ENCODE peak calls at places on chromosomes 2 and 18, in ten cellular contexts. One of them, this sample, is unnamed.

GRCh38 chr2:15793978-15794377 is 146.4 kb upstream of the MYCN start:
- DNase-seq in psoas muscle: no peak
- DNase-seq in mucosa of descending colon: no peak
- DNase-seq in neural crest cell: no peak
- DNase-seq in omental fat pad: no peak
- DNase-seq in A549: no peak
- DNase-seq in progenitor cell of endocrine pancreas: no peak
- DNase-seq in RWPE1: no peak
- DNase-seq in GM12878: no peak
- DNase-seq in choroid plexus epithelial cell: no peak
- DNase-seq in this sample: no peak

GRCh38 chr2:61520261-61520660 is 17.9 kb downstream of the XPO1 start:
- DNase-seq in RWPE1: no peak
- DNase-seq in psoas muscle: no peak
- DNase-seq in omental fat pad: no peak
- DNase-seq in GM12878: no peak
- DNase-seq in choroid plexus epithelial cell: no peak
- DNase-seq in mucosa of descending colon: no peak
- DNase-seq in progenitor cell of endocrine pancreas: no peak
- DNase-seq in neural crest cell: no peak
- DNase-seq in A549: no peak
- DNase-seq in this sample: no peak

GRCh38 chr2:177397501-177398289 is 5.1 kb downstream of the AGPS start:
- DNase-seq in omental fat pad: no peak
- DNase-seq in A549: no peak
- DNase-seq in mucosa of descending colon: peak; percentile 43
- DNase-seq in psoas muscle: peak; percentile 26
- DNase-seq in choroid plexus epithelial cell: peak; percentile 88
- DNase-seq in progenitor cell of endocrine pancreas: no peak
- DNase-seq in GM12878: no peak
- DNase-seq in neural crest cell: no peak
- DNase-seq in RWPE1: peak; percentile 18
- DNase-seq in this sample: peak; percentile 82

GRCh38 chr18:58669731-58670379 is 1.4 kb upstream of the MALT1 start:
- DNase-seq in progenitor cell of endocrine pancreas: no peak
- DNase-seq in choroid plexus epithelial cell: peak; percentile 30
- DNase-seq in RWPE1: peak; percentile 63
- DNase-seq in neural crest cell: no peak
- DNase-seq in psoas muscle: no peak
- DNase-seq in GM12878: peak; percentile 31
- DNase-seq in mucosa of descending colon: no peak
- DNase-seq in omental fat pad: no peak
- DNase-seq in A549: peak; percentile 54
- DNase-seq in this sample: no peak

GRCh38 chr18:14074187-14074586 is 58.0 kb downstream of the ZNF519 start:
- DNase-seq in progenitor cell of endocrine pancreas: no peak
- DNase-seq in A549: no peak
- DNase-seq in GM12878: no peak
- DNase-seq in omental fat pad: no peak
- DNase-seq in psoas muscle: no peak
- DNase-seq in RWPE1: no peak
- DNase-seq in choroid plexus epithelial cell: no peak
- DNase-seq in neural crest cell: no peak
- DNase-seq in mucosa of descending colon: no peak
- DNase-seq in this sample: no peak

GRCh38 chr2:16722677-16723076 is 57.0 kb upstream of the CYRIA start:
- DNase-seq in RWPE1: no peak
- DNase-seq in A549: no peak
- DNase-seq in mucosa of descending colon: no peak
- DNase-seq in progenitor cell of endocrine pancreas: no peak
- DNase-seq in omental fat pad: no peak
- DNase-seq in GM12878: no peak
- DNase-seq in psoas muscle: no peak
- DNase-seq in choroid plexus epithelial cell: peak; percentile 14
- DNase-seq in neural crest cell: no peak
- DNase-seq in this sample: no peak

GRCh38 chr2:169006665-169007064 is 24.5 kb downstream of the ABCB11 start:
- DNase-seq in mucosa of descending colon: no peak
- DNase-seq in GM12878: no peak
- DNase-seq in RWPE1: no peak
- DNase-seq in omental fat pad: no peak
- DNase-seq in psoas muscle: no peak
- DNase-seq in neural crest cell: no peak
- DNase-seq in A549: no peak
- DNase-seq in choroid plexus epithelial cell: no peak
- DNase-seq in progenitor cell of endocrine pancreas: no peak
- DNase-seq in this sample: no peak

GRCh38 chr2:177998006-177998405 is 74.6 kb downstream of the PDE11A start:
- DNase-seq in psoas muscle: no peak
- DNase-seq in GM12878: no peak
- DNase-seq in omental fat pad: no peak
- DNase-seq in RWPE1: no peak
- DNase-seq in progenitor cell of endocrine pancreas: no peak
- DNase-seq in mucosa of descending colon: no peak
- DNase-seq in choroid plexus epithelial cell: peak; percentile 23
- DNase-seq in A549: no peak
- DNase-seq in neural crest cell: no peak
- DNase-seq in this sample: no peak

GRCh38 chr2:175004980-175005832 is at the start of gene CHN1:
- DNase-seq in A549: peak; percentile 70
- DNase-seq in choroid plexus epithelial cell: peak; percentile 52
- DNase-seq in neural crest cell: peak; percentile 88
- DNase-seq in GM12878: no peak
- DNase-seq in mucosa of descending colon: peak; percentile 76
- DNase-seq in RWPE1: peak; percentile 45
- DNase-seq in psoas muscle: peak; percentile 79
- DNase-seq in progenitor cell of endocrine pancreas: peak; percentile 88
- DNase-seq in omental fat pad: peak; percentile 64
- DNase-seq in this sample: peak; percentile 58

GRCh38 chr2:213021971-213022899 is 129.2 kb downstream of the IKZF2 start:
- DNase-seq in RWPE1: no peak
- DNase-seq in choroid plexus epithelial cell: peak; percentile 92
- DNase-seq in neural crest cell: no peak
- DNase-seq in psoas muscle: no peak
- DNase-seq in omental fat pad: no peak
- DNase-seq in A549: no peak
- DNase-seq in mucosa of descending colon: no peak
- DNase-seq in progenitor cell of endocrine pancreas: no peak
- DNase-seq in GM12878: peak; percentile 87
- DNase-seq in this sample: peak; percentile 70

GRCh38 chr2:177772529-177772928 is 300.0 kb downstream of the PDE11A start:
- DNase-seq in GM12878: no peak
- DNase-seq in progenitor cell of endocrine pancreas: no peak
- DNase-seq in A549: no peak
- DNase-seq in choroid plexus epithelial cell: peak; percentile 74
- DNase-seq in neural crest cell: no peak
- DNase-seq in omental fat pad: no peak
- DNase-seq in psoas muscle: no peak
- DNase-seq in mucosa of descending colon: no peak
- DNase-seq in RWPE1: peak; percentile 20
- DNase-seq in this sample: peak; percentile 54

GRCh38 chr18:64037812-64038414 is 68.0 kb downstream of the SERPINB8 start:
- DNase-seq in A549: peak; percentile 15
- DNase-seq in RWPE1: peak; percentile 42
- DNase-seq in omental fat pad: no peak
- DNase-seq in neural crest cell: no peak
- DNase-seq in GM12878: no peak
- DNase-seq in progenitor cell of endocrine pancreas: no peak
- DNase-seq in mucosa of descending colon: no peak
- DNase-seq in choroid plexus epithelial cell: peak; percentile 59
- DNase-seq in psoas muscle: no peak
- DNase-seq in this sample: peak; percentile 42
- TF ChIP-seq CTCF in A549: peak; percentile 54
- TF ChIP-seq CTCF in RWPE1: peak; percentile 73
- TF ChIP-seq CTCF in omental fat pad: no peak
- TF ChIP-seq CTCF in neural crest cell: peak; percentile 81
- TF ChIP-seq CTCF in GM12878: peak; percentile 57
- TF ChIP-seq CTCF in progenitor cell of endocrine pancreas: peak; percentile 81
- TF ChIP-seq CTCF in mucosa of descending colon: no peak
- TF ChIP-seq CTCF in choroid plexus epithelial cell: peak; percentile 62
- TF ChIP-seq CTCF in psoas muscle: peak; percentile 21
- TF ChIP-seq CTCF in this sample: peak; percentile 35

DNA sequence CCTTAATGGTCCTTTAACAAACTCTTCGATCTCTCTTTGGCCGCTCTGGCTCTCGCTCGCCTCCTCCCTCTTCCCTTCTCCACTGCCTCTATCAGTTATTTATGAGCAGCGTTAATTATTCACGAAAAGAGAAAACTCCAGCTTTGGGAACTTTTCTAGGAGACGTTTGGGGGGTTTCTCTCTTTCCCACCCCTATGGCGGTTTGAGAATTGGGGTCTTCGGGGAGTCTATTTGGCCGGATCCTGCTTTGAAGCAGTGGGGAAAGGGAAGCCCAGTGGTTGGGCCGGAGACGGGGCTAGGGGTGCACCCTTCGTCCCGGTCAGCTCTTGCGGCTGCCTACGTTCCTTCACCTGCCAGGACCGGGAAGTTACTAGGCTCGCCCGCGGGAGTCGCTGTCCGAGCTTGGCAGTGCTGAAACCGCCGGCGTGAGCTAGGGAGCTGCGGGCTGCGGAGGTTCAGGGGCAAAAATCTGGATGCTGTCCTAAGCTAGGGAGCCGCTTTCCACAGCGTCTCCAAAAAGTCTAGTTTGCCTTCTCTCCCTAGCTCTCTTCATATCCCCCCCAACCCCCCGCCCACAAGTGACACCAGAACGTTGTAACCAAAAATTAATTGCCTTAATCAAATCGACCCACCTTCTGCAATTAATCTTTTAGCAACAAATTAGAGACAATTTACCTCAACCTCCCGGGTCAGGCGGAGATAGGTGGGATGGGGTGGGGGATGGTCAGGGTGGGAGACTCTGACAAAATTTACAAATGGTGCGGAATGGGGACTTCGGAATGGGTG is 8.9 kb upstream of the SKOR2 start:
- DNase-seq in mucosa of descending colon: no peak
- DNase-seq in psoas muscle: peak; percentile 43
- DNase-seq in A549: peak; percentile 28
- DNase-seq in progenitor cell of endocrine pancreas: peak; percentile 86
- DNase-seq in choroid plexus epithelial cell: peak; percentile 50
- DNase-seq in omental fat pad: no peak
- DNase-seq in GM12878: no peak
- DNase-seq in RWPE1: peak; percentile 38
- DNase-seq in neural crest cell: peak; percentile 78
- DNase-seq in this sample: peak; percentile 44
- TF ChIP-seq CTCF in mucosa of descending colon: no peak
- TF ChIP-seq CTCF in psoas muscle: no peak
- TF ChIP-seq CTCF in A549: no peak
- TF ChIP-seq CTCF in progenitor cell of endocrine pancreas: peak; percentile 16
- TF ChIP-seq CTCF in choroid plexus epithelial cell: no peak
- TF ChIP-seq CTCF in omental fat pad: no peak
- TF ChIP-seq CTCF in GM12878: no peak
- TF ChIP-seq CTCF in RWPE1: no peak
- TF ChIP-seq CTCF in neural crest cell: no peak
- TF ChIP-seq CTCF in this sample: no peak

GRCh38 chr18:32550958-32551357 is 80.3 kb upstream of the GAREM1 start:
- DNase-seq in mucosa of descending colon: no peak
- DNase-seq in psoas muscle: no peak
- DNase-seq in neural crest cell: no peak
- DNase-seq in RWPE1: no peak
- DNase-seq in choroid plexus epithelial cell: peak; percentile 13
- DNase-seq in progenitor cell of endocrine pancreas: no peak
- DNase-seq in A549: no peak
- DNase-seq in GM12878: no peak
- DNase-seq in omental fat pad: no peak
- DNase-seq in this sample: no peak
- TF ChIP-seq CTCF in mucosa of descending colon: no peak
- TF ChIP-seq CTCF in psoas muscle: no peak
- TF ChIP-seq CTCF in neural crest cell: peak; percentile 38
- TF ChIP-seq CTCF in RWPE1: no peak
- TF ChIP-seq CTCF in choroid plexus epithelial cell: peak; percentile 50
- TF ChIP-seq CTCF in progenitor cell of endocrine pancreas: peak; percentile 35
- TF ChIP-seq CTCF in A549: no peak
- TF ChIP-seq CTCF in GM12878: no peak
- TF ChIP-seq CTCF in omental fat pad: no peak
- TF ChIP-seq CTCF in this sample: peak; percentile 11

DNA sequence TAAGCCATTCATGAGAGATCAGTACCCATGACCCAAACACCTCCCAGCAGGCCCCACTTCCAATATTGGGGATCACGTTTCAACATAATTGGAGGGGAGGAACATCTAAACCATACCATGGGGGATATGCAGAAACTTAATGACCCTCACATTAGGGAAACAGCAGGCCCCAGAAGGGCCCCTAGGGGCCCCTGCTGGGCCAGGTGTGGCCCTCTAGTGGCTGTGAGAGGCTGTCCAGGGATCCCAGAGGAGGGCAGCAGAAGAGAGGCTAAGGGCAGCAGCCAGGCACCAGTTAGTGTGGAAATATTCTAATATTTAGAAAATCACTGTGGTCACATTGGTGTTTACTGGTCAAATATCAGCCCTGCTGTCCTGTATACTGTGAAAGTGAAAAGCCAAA is 49.3 kb upstream of the ANKRD44 start:
- DNase-seq in RWPE1: no peak
- DNase-seq in progenitor cell of endocrine pancreas: no peak
- DNase-seq in mucosa of descending colon: no peak
- DNase-seq in GM12878: no peak
- DNase-seq in omental fat pad: no peak
- DNase-seq in psoas muscle: no peak
- DNase-seq in A549: no peak
- DNase-seq in neural crest cell: no peak
- DNase-seq in choroid plexus epithelial cell: no peak
- DNase-seq in this sample: no peak
- TF ChIP-seq CTCF in RWPE1: no peak
- TF ChIP-seq CTCF in progenitor cell of endocrine pancreas: peak; percentile 19
- TF ChIP-seq CTCF in mucosa of descending colon: no peak
- TF ChIP-seq CTCF in GM12878: peak; percentile 36
- TF ChIP-seq CTCF in omental fat pad: no peak
- TF ChIP-seq CTCF in psoas muscle: no peak
- TF ChIP-seq CTCF in A549: no peak
- TF ChIP-seq CTCF in neural crest cell: no peak
- TF ChIP-seq CTCF in choroid plexus epithelial cell: no peak
- TF ChIP-seq CTCF in this sample: peak; percentile 12

DNA sequence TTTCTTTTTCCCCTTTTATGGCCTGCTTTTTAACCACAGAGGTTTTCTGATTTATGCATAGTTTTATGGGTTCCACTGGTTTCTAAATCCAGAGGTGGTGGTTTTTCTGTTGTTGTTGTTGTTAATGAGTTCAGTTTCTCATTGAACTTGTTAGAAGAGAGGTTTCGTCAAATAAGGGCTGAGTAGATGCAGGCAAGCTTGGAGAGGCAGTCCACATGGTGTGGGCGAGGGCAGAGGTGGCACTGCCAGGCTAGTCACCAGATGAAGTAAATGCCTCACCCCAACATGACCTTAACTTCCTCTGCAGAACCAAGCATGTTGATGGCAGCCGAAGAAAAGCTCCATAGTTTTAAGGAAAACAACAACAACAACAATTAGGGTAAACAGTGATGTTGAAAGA is 72.6 kb downstream of the RIF1 start:
- DNase-seq in omental fat pad: no peak
- DNase-seq in neural crest cell: no peak
- DNase-seq in choroid plexus epithelial cell: no peak
- DNase-seq in GM12878: no peak
- DNase-seq in psoas muscle: no peak
- DNase-seq in mucosa of descending colon: no peak
- DNase-seq in A549: no peak
- DNase-seq in RWPE1: no peak
- DNase-seq in progenitor cell of endocrine pancreas: no peak
- DNase-seq in this sample: no peak
- TF ChIP-seq CTCF in omental fat pad: no peak
- TF ChIP-seq CTCF in neural crest cell: no peak
- TF ChIP-seq CTCF in choroid plexus epithelial cell: no peak
- TF ChIP-seq CTCF in GM12878: no peak
- TF ChIP-seq CTCF in psoas muscle: no peak
- TF ChIP-seq CTCF in mucosa of descending colon: no peak
- TF ChIP-seq CTCF in A549: no peak
- TF ChIP-seq CTCF in RWPE1: no peak
- TF ChIP-seq CTCF in progenitor cell of endocrine pancreas: no peak
- TF ChIP-seq CTCF in this sample: no peak

This sample was measured in cardiac fibroblast.